ENCODE peak calls at places on chromosomes 13 and 19, in eight cellular contexts. S is iris pigment epithelial cell; D is activated CD4-positive, alpha-beta T cell treated with anti-CD3 and anti-CD28 coated beads, Interleukin-2, amount 50 U/mL, for 48 hours; N is astrocyte of the cerebellum; Z is GOT3; Q is A172; L is left lung; V is suprapubic skin. J is an unnamed sample.

GRCh38 chr13:97432232-97432916 is 1.6 kb upstream of the RAP2A start:
- DNase-seq in D (no peak), V (no peak), L (no peak), Q (no peak), S (no peak), N (no peak), Z (no peak), J (no peak)

GRCh38 chr19:37370880-37371661 is at the start of gene ZNF527:
- DNase-seq in D (peak), Q (peak), L (peak), V (peak), Z (peak), S (peak), N (peak), J (peak)

GRCh38 chr19:41350735-41351338 is 2.9 kb downstream of the TGFB1 start:
- DNase-seq in V (no peak), Z (no peak), L (no peak), S (peak), Q (no peak), N (no peak), D (no peak), J (peak)

GRCh38 chr13:47800593-47800992 is 200.5 kb downstream of the SUCLA2 start:
- DNase-seq in Z (no peak), L (no peak), N (no peak), D (no peak), V (no peak), Q (no peak), S (no peak), J (no peak)

GRCh38 chr19:15469513-15470297 is 5.4 kb upstream of the RASAL3 start:
- DNase-seq in V (no peak), N (no peak), Z (no peak), D (no peak), Q (no peak), L (peak), S (peak), J (no peak)

GRCh38 chr13:40381935-40382764 is 284.3 kb downstream of the FOXO1 start:
- DNase-seq in L (no peak), Z (no peak), D (no peak), S (no peak), Q (no peak), N (no peak), V (no peak), J (no peak)

GRCh38 chr13:43942301-43942700 is 62.6 kb downstream of the LACC1 start:
- DNase-seq in Q (peak), V (no peak), S (peak), D (no peak), N (no peak), Z (no peak), L (no peak), J (no peak)

GRCh38 chr19:40284501-40285352 is at the start of gene AKT2:
- DNase-seq in V (peak), D (peak), L (no peak), Z (peak), Q (peak), N (no peak), S (peak), J (peak)

GRCh38 chr19:9296336-9296735 is 13.3 kb downstream of the ZNF699 start:
- DNase-seq in N (no peak), S (peak), L (no peak), Q (no peak), D (no peak), Z (no peak), V (no peak), J (peak)

GRCh38 chr13:50129923-50130685 is 114.9 kb downstream of the KCNRG start:
- DNase-seq in Z (no peak), Q (no peak), D (peak), L (peak), N (no peak), S (peak), V (no peak), J (no peak)

GRCh38 chr13:74920945-74921725 is 560.8 kb downstream of the TBC1D4 start:
- DNase-seq in S (peak), N (no peak), Z (no peak), D (no peak), V (no peak), Q (no peak), L (no peak), J (no peak)

GRCh38 chr13:32092471-32092870 is 60.9 kb downstream of the FRY start:
- DNase-seq in V (no peak), Q (no peak), L (no peak), D (no peak), S (no peak), N (no peak), Z (no peak), J (no peak)

GRCh38 chr13:40146063-40146462 is 490.6 kb downstream of the COG6 start:
- DNase-seq in V (no peak), L (no peak), S (no peak), Q (no peak), Z (no peak), D (no peak), N (no peak), J (no peak)

GRCh38 chr19:10001899-10002298 is 8.4 kb downstream of the COL5A3 start:
- DNase-seq in N (no peak), V (no peak), Q (no peak), D (peak), S (no peak), Z (no peak), L (no peak), J (no peak)

GRCh38 chr13:111410232-111411021 is 90.0 kb downstream of the TEX29 start:
- DNase-seq in S (no peak), L (peak), N (no peak), V (no peak), D (no peak), Z (no peak), Q (no peak), J (no peak)

GRCh38 chr13:97559981-97560380 is 126.0 kb downstream of the RAP2A start:
- DNase-seq in Q (no peak), D (no peak), S (no peak), L (no peak), Z (no peak), N (no peak), V (no peak), J (no peak)

GRCh38 chr19:9324584-9324962 is 594 bp downstream of the ZNF559 start:
- DNase-seq in Q (no peak), V (no peak), S (no peak), N (no peak), D (peak), Z (no peak), L (no peak), J (no peak)

GRCh38 chr13:109787135-109787954 is 962 bp upstream of the IRS2 start:
- DNase-seq in S (peak), Z (no peak), V (peak), L (peak), Q (peak), N (no peak), D (peak), J (peak)

GRCh38 chr13:64410654-64411053 is 2819.5 kb downstream of the PCDH9 start:
- DNase-seq in S (no peak), L (peak), Q (no peak), D (no peak), N (no peak), Z (no peak), V (peak), J (no peak)

GRCh38 chr19:49301866-49302252 is 23.1 kb downstream of the SLC6A16 start:
- DNase-seq in D (no peak), N (no peak), S (no peak), Z (no peak), V (no peak), Q (no peak), L (no peak), J (no peak)

GRCh38 chr19:33520844-33521479 is 629 bp downstream of the PEPD start:
- DNase-seq in V (no peak), D (no peak), L (no peak), Q (no peak), S (no peak), N (no peak), Z (no peak), J (no peak)

GRCh38 chr13:26821766-26822165 is 61.2 kb upstream of the GPR12 start:
- DNase-seq in Q (no peak), L (no peak), D (no peak), Z (no peak), N (no peak), S (no peak), V (no peak), J (no peak)

GRCh38 chr13:110306960-110307696 is at the start of the genes COL4A1 and COL4A2:
- DNase-seq in Q (peak), S (peak), L (no peak), D (no peak), V (peak), N (no peak), Z (no peak), J (peak)

GRCh38 chr19:21472507-21472906 is 32.9 kb upstream of the ZNF429 start:
- DNase-seq in S (no peak), Q (no peak), Z (no peak), D (no peak), N (no peak), L (no peak), V (peak), J (no peak)

GRCh38 chr19:31350693-31351211 is 1.5 kb upstream of the TSHZ3 start:
- DNase-seq in V (no peak), N (no peak), S (peak), Q (no peak), Z (no peak), D (peak), L (peak), J (peak)

GRCh38 chr19:958967-959685 is 25.0 kb upstream of the WDR18 start:
- DNase-seq in V (no peak), Q (peak), N (no peak), L (no peak), Z (no peak), D (peak), S (peak), J (peak)

GRCh38 chr13:109747524-109747923 is 38.9 kb downstream of the IRS2 start:
- DNase-seq in Z (no peak), Q (no peak), D (no peak), V (no peak), N (no peak), S (peak), L (no peak), J (no peak)

GRCh38 chr13:59269476-59269875 is 894.3 kb downstream of the DIAPH3 start:
- DNase-seq in Z (no peak), D (no peak), N (peak), Q (peak), S (peak), L (no peak), V (no peak), J (peak)

GRCh38 chr19:17775245-17775927 is 19.6 kb upstream of the B3GNT3 start:
- DNase-seq in V (no peak), L (no peak), Q (peak), Z (no peak), N (no peak), S (peak), D (peak), J (no peak)

GRCh38 chr19:29804493-29804892 is 7.3 kb upstream of the CCNE1 start:
- DNase-seq in N (no peak), D (peak), Q (no peak), L (no peak), Z (no peak), S (no peak), V (no peak), J (no peak)

GRCh38 chr13:44109986-44110640 is 230.4 kb downstream of the LACC1 start:
- DNase-seq in Q (no peak), N (no peak), Z (no peak), L (no peak), D (no peak), V (no peak), S (no peak), J (no peak)

GRCh38 chr13:28659611-28659970 is 661 bp downstream of the POMP start:
- DNase-seq in V (no peak), L (no peak), Q (peak), Z (no peak), N (peak), S (peak), D (no peak), J (no peak)

GRCh38 chr19:46924874-46925547 is 64.2 kb downstream of the ARHGAP35 start:
- DNase-seq in D (no peak), V (no peak), L (no peak), Z (no peak), N (no peak), S (no peak), Q (no peak), J (peak)

GRCh38 chr19:33865306-33865705 is 68.6 kb downstream of the KCTD15 start:
- DNase-seq in Q (no peak), Z (no peak), N (no peak), V (no peak), L (no peak), S (no peak), D (no peak), J (no peak)

GRCh38 chr13:42041017-42041683 is 7.3 kb upstream of the DGKH start:
- DNase-seq in V (no peak), Z (no peak), L (peak), S (peak), Q (peak), N (no peak), D (peak), J (peak)

GRCh38 chr19:55240713-55241020 is 12.1 kb upstream of the TMEM86B start:
- DNase-seq in L (peak), V (no peak), N (no peak), S (no peak), Z (no peak), Q (no peak), D (no peak), J (no peak)

GRCh38 chr19:16370671-16371391 is 46.2 kb downstream of the KLF2 start:
- DNase-seq in Z (no peak), N (no peak), Q (no peak), D (no peak), S (no peak), V (no peak), L (peak), J (no peak)

GRCh38 chr19:48741222-48741999 is 1.0 kb upstream of the RASIP1 start:
- DNase-seq in Q (no peak), N (no peak), S (no peak), Z (no peak), L (peak), V (no peak), D (peak), J (peak)

GRCh38 chr13:73069206-73069815 is 10.5 kb downstream of the KLF5 start:
- DNase-seq in N (no peak), L (no peak), Q (no peak), V (no peak), D (no peak), S (peak), Z (no peak), J (no peak)